ENCODE peak calls at places on chromosomes 2 and 18, in eight cellular contexts. K is HepG2, S is Panc1, W is HCT116, Y is GM23338, A is GM12878, B is upper lobe of left lung, Q is K562. E is an unnamed sample.

GRCh38 chr2:102841107-102841840 is 79.4 kb downstream of the TMEM182 start:
- ATAC-seq in K (peak), S (peak), W (peak), Y (peak), A (peak), B (peak), Q (peak), E (no peak)

GRCh38 chr2:10326707-10327594 is 24.2 kb downstream of the HPCAL1 start:
- ATAC-seq in K (peak), S (peak), W (no peak), Y (no peak), A (no peak), B (no peak), Q (no peak), E (no peak)

GRCh38 chr2:128091691-128092050 is 671 bp downstream of the UGGT1 start:
- ATAC-seq in K (peak), S (no peak), W (no peak), Y (no peak), A (peak), B (no peak), Q (peak), E (no peak)

GRCh38 chr2:142819411-142819810 is 58.1 kb upstream of the KYNU start:
- ATAC-seq in K (no peak), S (no peak), W (no peak), Y (no peak), A (no peak), B (no peak), Q (no peak), E (no peak)

GRCh38 chr2:133194777-133195335 is 373.4 kb downstream of the NCKAP5 start:
- ATAC-seq in K (no peak), S (no peak), W (no peak), Y (no peak), A (no peak), B (no peak), Q (no peak), E (no peak)

GRCh38 chr18:60182223-60182622 is 190.4 kb downstream of the MC4R start:
- ATAC-seq in K (no peak), S (no peak), W (no peak), Y (no peak), A (no peak), B (no peak), Q (no peak), E (no peak)

GRCh38 chr18:70182548-70182947 is 22.9 kb downstream of the RTTN start:
- ATAC-seq in K (no peak), S (no peak), W (no peak), Y (no peak), A (no peak), B (no peak), Q (no peak), E (no peak)

GRCh38 chr2:154261473-154262027 is 389.8 kb downstream of the GALNT13 start:
- ATAC-seq in K (no peak), S (no peak), W (no peak), Y (no peak), A (no peak), B (no peak), Q (no peak), E (no peak)

GRCh38 chr2:32977228-32977758 is 30.5 kb downstream of the LTBP1 start:
- ATAC-seq in K (peak), S (peak), W (peak), Y (peak), A (no peak), B (peak), Q (peak), E (peak)

GRCh38 chr2:73985318-73986084 is 791 bp downstream of the TET3 start:
- ATAC-seq in K (no peak), S (peak), W (peak), Y (no peak), A (peak), B (no peak), Q (no peak), E (peak)

GRCh38 chr18:74479486-74480148 is 16.5 kb upstream of the CNDP2 start:
- ATAC-seq in K (no peak), S (no peak), W (no peak), Y (no peak), A (no peak), B (no peak), Q (no peak), E (no peak)

GRCh38 chr18:35661483-35662146 is 80.1 kb downstream of the GALNT1 start:
- ATAC-seq in K (peak), S (no peak), W (no peak), Y (peak), A (peak), B (no peak), Q (peak), E (no peak)

GRCh38 chr2:171416009-171416926 is 17.5 kb downstream of the METTL8 start:
- ATAC-seq in K (peak), S (peak), W (peak), Y (peak), A (peak), B (peak), Q (peak), E (peak)
- TF ChIP-seq POLR2AphosphoS5 in K (no peak), S (no peak), W (no peak), Y (no peak), A (peak), B (no peak), Q (no peak), E (peak)

DNA sequence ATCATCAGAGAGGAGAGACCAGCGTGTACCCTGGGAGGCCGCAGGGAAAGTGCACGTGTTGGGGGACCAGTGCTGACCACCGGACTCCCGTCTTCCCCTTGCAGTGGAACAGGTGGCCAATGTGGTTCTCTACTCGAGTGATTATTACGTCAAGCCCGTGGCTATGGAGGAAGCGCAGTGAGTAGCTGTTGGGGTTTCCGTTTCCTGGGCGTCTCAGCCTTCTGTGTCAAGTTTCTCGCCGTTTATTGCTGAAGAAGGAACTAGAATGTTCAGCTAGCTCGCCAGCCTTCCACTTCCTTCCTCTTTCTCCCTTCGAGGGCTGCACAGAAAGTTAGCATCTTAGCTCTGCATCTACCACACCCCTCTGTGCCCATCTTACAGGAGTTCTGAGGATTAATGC is 22.8 kb upstream of the DGKD start:
- ATAC-seq in K (no peak), S (no peak), W (no peak), Y (no peak), A (peak), B (peak), Q (peak), E (peak)
- TF ChIP-seq POLR2AphosphoS5 in K (no peak), S (no peak), W (no peak), Y (no peak), A (no peak), B (peak), Q (no peak), E (no peak)

DNA sequence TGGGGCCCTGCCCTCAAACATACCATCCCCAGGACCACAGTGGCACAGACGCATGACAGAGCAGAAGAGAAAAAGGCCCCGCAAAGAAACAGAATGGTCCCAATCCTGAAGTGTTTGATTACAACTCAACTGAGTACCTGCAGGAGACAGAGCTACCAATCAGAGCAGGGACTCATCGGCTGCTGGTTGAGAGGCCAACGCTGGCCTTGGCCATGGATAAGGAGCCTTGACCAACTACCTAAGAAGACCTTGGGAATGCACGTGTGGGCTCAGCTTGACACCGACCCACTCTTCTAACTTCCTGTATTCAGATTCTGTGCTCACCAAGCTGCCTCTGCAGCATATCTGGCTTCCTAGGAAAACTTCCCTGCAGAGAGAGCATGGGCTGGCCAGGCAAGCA is 135.6 kb downstream of the BCL2 start:
- ATAC-seq in K (no peak), S (no peak), W (no peak), Y (no peak), A (no peak), B (peak), Q (no peak), E (no peak)
- TF ChIP-seq POLR2AphosphoS5 in K (no peak), S (no peak), W (no peak), Y (no peak), A (no peak), B (no peak), Q (no peak), E (no peak)

DNA sequence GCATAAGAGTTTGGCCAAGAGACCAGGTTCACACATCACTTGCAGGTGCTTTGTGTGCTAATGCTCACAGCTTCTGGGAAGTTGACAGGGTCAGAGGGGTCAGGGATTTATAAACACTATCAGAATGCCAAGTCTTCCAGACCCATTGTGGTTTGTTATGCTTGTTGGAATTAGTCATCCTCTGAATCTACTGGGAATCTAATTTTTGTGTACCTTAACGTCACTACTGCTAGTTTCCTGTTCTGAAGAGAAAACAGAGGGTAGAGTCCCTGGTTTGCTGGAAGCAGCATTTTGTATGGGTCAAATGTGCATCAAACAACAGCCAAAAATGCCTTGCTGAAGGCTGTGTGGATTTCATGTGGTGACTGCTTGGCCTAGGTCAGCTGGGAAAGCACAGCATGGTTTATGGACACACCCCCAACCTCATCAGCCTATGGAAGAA is 33.3 kb downstream of the ANTXR1 start:
- ATAC-seq in K (peak), S (peak), W (no peak), Y (no peak), A (no peak), B (no peak), Q (no peak), E (no peak)
- TF ChIP-seq POLR2AphosphoS5 in K (no peak), S (peak), W (no peak), Y (no peak), A (no peak), B (peak), Q (no peak), E (no peak)

GRCh38 chr18:25350561-25351201 is 1.3 kb downstream of the ZNF521 start:
- ATAC-seq in K (no peak), S (no peak), W (no peak), Y (peak), A (peak), B (no peak), Q (no peak), E (peak)
- TF ChIP-seq POLR2AphosphoS5 in K (no peak), S (no peak), W (no peak), Y (no peak), A (no peak), B (no peak), Q (no peak), E (peak)